ENCODE peak calls at places on chromosomes 12 and 14, in six cellular contexts. M, B, G, L, S and Q are unnamed samples.
A peak's percentile ranks its signal among the peaks of the same experiment; 100 is the strongest.

GRCh38 chr14:66974397-66975025 is 214.7 kb upstream of the GARIN2 start:
- DNase-seq in M (no peak), B (peak; percentile 26), G (peak; percentile 4), L (no peak), S (no peak), Q (no peak)

GRCh38 chr12:1791104-1791927 is 29.0 kb upstream of the LRTM2 start:
- DNase-seq in M (peak; percentile 40), B (peak; percentile 67), G (peak; percentile 75), L (peak; percentile 70), S (no peak), Q (peak; percentile 70)

GRCh38 chr12:93449277-93449676 is 7.5 kb upstream of the UBE2N start:
- DNase-seq in M (no peak), B (no peak), G (no peak), L (peak; percentile 36), S (no peak), Q (no peak)

GRCh38 chr12:128109636-128110035 is 157.3 kb upstream of the TMEM132C start:
- DNase-seq in M (no peak), B (no peak), G (no peak), L (no peak), S (no peak), Q (no peak)

GRCh38 chr14:21215879-21216251 is 53.4 kb downstream of the HNRNPC start:
- DNase-seq in M (no peak), B (no peak), G (no peak), L (no peak), S (no peak), Q (no peak)

GRCh38 chr14:35342160-35343010 is 50.2 kb downstream of the PSMA6 start:
- DNase-seq in M (no peak), B (no peak), G (peak; percentile 69), L (no peak), S (no peak), Q (no peak)

GRCh38 chr14:31934767-31935266 is 142.3 kb upstream of the ARHGAP5 start:
- DNase-seq in M (no peak), B (peak; percentile 72), G (peak; percentile 64), L (no peak), S (no peak), Q (peak; percentile 21)

GRCh38 chr12:25253371-25254068 is 2.8 kb upstream of the KRAS start:
- DNase-seq in M (no peak), B (no peak), G (no peak), L (no peak), S (no peak), Q (no peak)

GRCh38 chr14:83120187-83120586 is 1586.5 kb upstream of the SEL1L start:
- DNase-seq in M (no peak), B (no peak), G (no peak), L (no peak), S (no peak), Q (no peak)

GRCh38 chr14:74949859-74950572 is 5.4 kb downstream of the PGF start:
- DNase-seq in M (no peak), B (no peak), G (no peak), L (no peak), S (no peak), Q (no peak)

GRCh38 chr14:30550335-30550734 is 8.6 kb upstream of the G2E3 start:
- DNase-seq in M (no peak), B (no peak), G (peak; percentile 21), L (no peak), S (no peak), Q (no peak)

GRCh38 chr12:95805864-95806669 is 15.5 kb upstream of the NTN4 start:
- DNase-seq in M (no peak), B (no peak), G (peak; percentile 100), L (no peak), S (no peak), Q (no peak)

GRCh38 chr12:68733661-68734071 is 12.3 kb upstream of the SLC35E3 start:
- DNase-seq in M (no peak), B (no peak), G (peak; percentile 65), L (no peak), S (no peak), Q (no peak)

GRCh38 chr12:49800421-49801140 is 27.6 kb downstream of the NCKAP5L start:
- DNase-seq in M (no peak), B (no peak), G (no peak), L (no peak), S (no peak), Q (no peak)

GRCh38 chr14:54672181-54672580 is 105.3 kb downstream of the SAMD4A start:
- DNase-seq in M (no peak), B (no peak), G (no peak), L (no peak), S (no peak), Q (no peak)

GRCh38 chr12:26546535-26547314 is 286.3 kb downstream of the ITPR2 start:
- DNase-seq in M (no peak), B (no peak), G (no peak), L (no peak), S (no peak), Q (no peak)

GRCh38 chr14:21107360-21107781 is 6.5 kb downstream of the TMEM253 start:
- DNase-seq in M (no peak), B (peak; percentile 57), G (peak; percentile 81), L (no peak), S (no peak), Q (no peak)

GRCh38 chr14:70789361-70789760 is 20.0 kb downstream of the MAP3K9 start:
- DNase-seq in M (no peak), B (peak; percentile 34), G (peak; percentile 53), L (no peak), S (no peak), Q (no peak)

GRCh38 chr14:67409461-67409860 is 2.5 kb downstream of the PLEK2 start:
- DNase-seq in M (no peak), B (no peak), G (no peak), L (no peak), S (no peak), Q (no peak)

GRCh38 chr12:129788506-129788905 is 115.3 kb downstream of the TMEM132D start:
- DNase-seq in M (no peak), B (no peak), G (no peak), L (no peak), S (no peak), Q (no peak)

GRCh38 chr12:54397157-54397556 is 12.6 kb upstream of the ZNF385A start:
- DNase-seq in M (no peak), B (no peak), G (no peak), L (no peak), S (no peak), Q (no peak)

GRCh38 chr14:35858521-35859209 is 32.5 kb downstream of the BRMS1L start:
- DNase-seq in M (no peak), B (no peak), G (peak; percentile 76), L (no peak), S (no peak), Q (no peak)

GRCh38 chr14:74882103-74882920 is 596 bp downstream of the DLST start:
- DNase-seq in M (peak; percentile 40), B (peak; percentile 20), G (peak; percentile 70), L (no peak), S (no peak), Q (peak; percentile 25)

GRCh38 chr12:49055978-49056754 is 4.4 kb downstream of the KMT2D start:
- DNase-seq in M (peak; percentile 36), B (peak; percentile 96), G (peak; percentile 86), L (peak; percentile 90), S (no peak), Q (peak; percentile 54)

GRCh38 chr14:73761621-73762355 is 47.6 kb upstream of the PNMA1 start:
- DNase-seq in M (no peak), B (no peak), G (no peak), L (peak; percentile 32), S (no peak), Q (peak; percentile 38)

GRCh38 chr12:105910030-105910429 is 228.7 kb downstream of the NUAK1 start:
- DNase-seq in M (no peak), B (no peak), G (no peak), L (no peak), S (no peak), Q (no peak)

GRCh38 chr12:77342275-77342674 is 276.9 kb upstream of the E2F7 start:
- DNase-seq in M (no peak), B (no peak), G (no peak), L (no peak), S (no peak), Q (no peak)

GRCh38 chr12:25811656-25812126 is 146.8 kb upstream of the RASSF8 start:
- DNase-seq in M (no peak), B (peak; percentile 24), G (peak; percentile 72), L (peak; percentile 24), S (no peak), Q (peak; percentile 7)